ENCODE peak calls at places on chromosomes 13 and 19, in five cellular contexts. R is adipocyte, K is mesendoderm, P is GM23338, I is body of pancreas. F is an unnamed sample. For H3K4me1, the result is how much of the 10 kb centered on the place peaks cover.

GRCh38 chr13:26541678-26542553 is 15.6 kb upstream of the WASF3 start:
- DNase-seq in R (no peak), K (no peak), P (peak), I (no peak), F (no peak)

GRCh38 chr19:53196777-53197396 is 3.7 kb upstream of the ZNF665 start:
- DNase-seq in R (peak), K (peak), P (peak), I (peak), F (peak)

GRCh38 chr19:35031072-35031881 is 1.0 kb downstream of the SCN1B start:
- DNase-seq in R (peak), K (peak), P (peak), I (no peak), F (no peak)

GRCh38 chr13:41306271-41307150 is 4.6 kb upstream of the NAA16 start:
- DNase-seq in R (no peak), K (no peak), P (no peak), I (peak), F (no peak)

GRCh38 chr13:43946281-43946680 is 66.6 kb downstream of the LACC1 start:
- DNase-seq in R (no peak), K (no peak), P (no peak), I (no peak), F (no peak)

GRCh38 chr19:5143471-5144411 is 174.8 kb downstream of the KDM4B start:
- DNase-seq in R (no peak), K (no peak), P (no peak), I (peak), F (peak)

GRCh38 chr19:50362656-50363424 is 2.6 kb downstream of the NAPSA start:
- DNase-seq in R (no peak), K (no peak), P (no peak), I (no peak), F (no peak)

GRCh38 chr13:89401209-89401810 is 1730.1 kb downstream of the SLITRK5 start:
- DNase-seq in R (peak), K (peak), P (peak), I (no peak), F (no peak)

GRCh38 chr19:6580313-6580712 is 10.6 kb downstream of the CD70 start:
- DNase-seq in R (no peak), K (no peak), P (no peak), I (no peak), F (no peak)

GRCh38 chr13:113905942-113906341 is 42.1 kb upstream of the GAS6 start:
- DNase-seq in R (no peak), K (no peak), P (no peak), I (no peak), F (no peak)

GRCh38 chr13:24272452-24273161 is 36.8 kb upstream of the C1QTNF9 start:
- DNase-seq in R (no peak), K (no peak), P (no peak), I (no peak), F (no peak)

GRCh38 chr13:21326155-21327030 is 132.7 kb downstream of the ZDHHC20 start:
- DNase-seq in R (peak), K (peak), P (peak), I (peak), F (peak)

GRCh38 chr19:1276620-1277007 is 1.3 kb downstream of the FAM174C start:
- DNase-seq in R (no peak), K (no peak), P (no peak), I (no peak), F (no peak)

GRCh38 chr19:49417090-49417489 is 6.2 kb downstream of the PTH2 start:
- DNase-seq in R (no peak), K (no peak), P (no peak), I (no peak), F (no peak)

GRCh38 chr19:14203258-14203657 is 2.7 kb downstream of the ADGRL1 start:
- DNase-seq in R (no peak), K (no peak), P (peak), I (no peak), F (no peak)

GRCh38 chr19:48777720-48778119 is 22.4 kb downstream of the FGF21 start:
- DNase-seq in R (no peak), K (peak), P (peak), I (no peak), F (no peak)

GRCh38 chr13:28339419-28339818 is 155.5 kb downstream of the FLT1 start:
- DNase-seq in R (peak), K (no peak), P (no peak), I (no peak), F (no peak)

GRCh38 chr19:47507924-47508553 is 6.8 kb downstream of the NAPA start:
- DNase-seq in R (no peak), K (peak), P (peak), I (no peak), F (no peak)

GRCh38 chr13:45121421-45121820 is 1.1 kb downstream of the GTF2F2 start:
- DNase-seq in R (no peak), K (peak), P (peak), I (no peak), F (no peak)

GRCh38 chr19:19595171-19595701 is 23.3 kb downstream of the PBX4 start:
- DNase-seq in R (peak), K (no peak), P (no peak), I (no peak), F (no peak)

GRCh38 chr13:70829748-70830147 is 721.5 kb upstream of the KLHL1 start:
- DNase-seq in R (no peak), K (no peak), P (no peak), I (no peak), F (no peak)

GRCh38 chr13:37647038-37647650 is 48.6 kb upstream of the POSTN start:
- DNase-seq in R (no peak), K (peak), P (peak), I (no peak), F (no peak)

GRCh38 chr19:10870501-10870954 is 825 bp upstream of the CARM1 start:
- DNase-seq in R (no peak), K (no peak), P (peak), I (no peak), F (no peak)
- H3K4me1 ChIP-seq in R (under half), K (under half), P (under half), I (under half), F (under half)

GRCh38 chr19:39946532-39946931 is 12.1 kb upstream of the FCGBP start:
- DNase-seq in R (no peak), K (no peak), P (no peak), I (no peak), F (no peak)
- H3K4me1 ChIP-seq in R (under half), K (under half), P (under half), I (under half), F (under half)

GRCh38 chr13:46622013-46622917 is 69.3 kb downstream of the LRCH1 start:
- DNase-seq in R (no peak), K (no peak), P (no peak), I (no peak), F (no peak)
- H3K4me1 ChIP-seq in R (under half), K (under half), P (half or more), I (under half), F (under half)

GRCh38 chr19:56088454-56089215 is 32.5 kb downstream of the ZNF787 start:
- DNase-seq in R (no peak), K (no peak), P (no peak), I (no peak), F (no peak)
- H3K4me1 ChIP-seq in R (under half), K (under half), P (under half), I (under half), F (under half)

F was measured in heart left ventricle.